ENCODE peak calls at places on chromosomes 7 and 10, in ten cellular contexts. One of them, this sample, is unnamed.

GRCh38 chr10:91635401-91636400 is 2.8 kb upstream of the PPP1R3C start:
- DNase-seq in gastrocnemius medialis: peak
- DNase-seq in fibroblast of lung: peak
- DNase-seq in lung: peak
- DNase-seq in ovary: no peak
- DNase-seq in foreskin keratinocyte: peak
- DNase-seq in GM06990: no peak
- DNase-seq in tibial nerve: peak
- DNase-seq in RWPE1: peak
- DNase-seq in astrocyte of the spinal cord: peak
- DNase-seq in this sample: peak

GRCh38 chr7:7567898-7568531 is 1.3 kb downstream of the MIOS start:
- DNase-seq in GM06990: no peak
- DNase-seq in RWPE1: peak
- DNase-seq in fibroblast of lung: no peak
- DNase-seq in astrocyte of the spinal cord: no peak
- DNase-seq in lung: no peak
- DNase-seq in ovary: no peak
- DNase-seq in foreskin keratinocyte: no peak
- DNase-seq in gastrocnemius medialis: no peak
- DNase-seq in tibial nerve: no peak
- DNase-seq in this sample: peak

GRCh38 chr10:34305189-34305588 is 509.9 kb downstream of the PARD3 start:
- DNase-seq in RWPE1: peak
- DNase-seq in GM06990: peak
- DNase-seq in tibial nerve: no peak
- DNase-seq in ovary: no peak
- DNase-seq in fibroblast of lung: no peak
- DNase-seq in astrocyte of the spinal cord: no peak
- DNase-seq in foreskin keratinocyte: peak
- DNase-seq in lung: peak
- DNase-seq in gastrocnemius medialis: no peak
- DNase-seq in this sample: peak

GRCh38 chr7:16851829-16852228 is 30.0 kb downstream of the AGR3 start:
- DNase-seq in fibroblast of lung: no peak
- DNase-seq in RWPE1: no peak
- DNase-seq in astrocyte of the spinal cord: no peak
- DNase-seq in tibial nerve: no peak
- DNase-seq in gastrocnemius medialis: no peak
- DNase-seq in GM06990: no peak
- DNase-seq in foreskin keratinocyte: no peak
- DNase-seq in ovary: no peak
- DNase-seq in lung: no peak
- DNase-seq in this sample: no peak

GRCh38 chr7:134789967-134790685 is 10.7 kb downstream of the CALD1 start:
- DNase-seq in tibial nerve: peak
- DNase-seq in RWPE1: no peak
- DNase-seq in ovary: no peak
- DNase-seq in lung: no peak
- DNase-seq in astrocyte of the spinal cord: peak
- DNase-seq in GM06990: no peak
- DNase-seq in gastrocnemius medialis: no peak
- DNase-seq in fibroblast of lung: peak
- DNase-seq in foreskin keratinocyte: no peak
- DNase-seq in this sample: no peak

GRCh38 chr7:95686109-95686508 is 86.2 kb upstream of the DYNC1I1 start:
- DNase-seq in astrocyte of the spinal cord: peak
- DNase-seq in GM06990: no peak
- DNase-seq in ovary: peak
- DNase-seq in lung: peak
- DNase-seq in gastrocnemius medialis: peak
- DNase-seq in RWPE1: no peak
- DNase-seq in fibroblast of lung: peak
- DNase-seq in foreskin keratinocyte: peak
- DNase-seq in tibial nerve: peak
- DNase-seq in this sample: no peak

GRCh38 chr10:61406282-61406681 is 46.9 kb downstream of the TMEM26 start:
- DNase-seq in GM06990: no peak
- DNase-seq in astrocyte of the spinal cord: no peak
- DNase-seq in lung: no peak
- DNase-seq in foreskin keratinocyte: no peak
- DNase-seq in RWPE1: no peak
- DNase-seq in ovary: no peak
- DNase-seq in gastrocnemius medialis: no peak
- DNase-seq in fibroblast of lung: no peak
- DNase-seq in tibial nerve: no peak
- DNase-seq in this sample: no peak

GRCh38 chr7:105890290-105890997 is 14.0 kb upstream of the ATXN7L1 start:
- DNase-seq in astrocyte of the spinal cord: peak
- DNase-seq in ovary: no peak
- DNase-seq in GM06990: no peak
- DNase-seq in tibial nerve: no peak
- DNase-seq in RWPE1: peak
- DNase-seq in foreskin keratinocyte: peak
- DNase-seq in lung: no peak
- DNase-seq in fibroblast of lung: peak
- DNase-seq in gastrocnemius medialis: no peak
- DNase-seq in this sample: no peak

GRCh38 chr10:125868372-125868975 is 12.6 kb downstream of the DHX32 start:
- DNase-seq in lung: no peak
- DNase-seq in tibial nerve: peak
- DNase-seq in astrocyte of the spinal cord: peak
- DNase-seq in fibroblast of lung: peak
- DNase-seq in ovary: no peak
- DNase-seq in foreskin keratinocyte: peak
- DNase-seq in gastrocnemius medialis: no peak
- DNase-seq in RWPE1: peak
- DNase-seq in GM06990: no peak
- DNase-seq in this sample: peak

GRCh38 chr10:116099031-116099430 is 174.0 kb downstream of the GFRA1 start:
- DNase-seq in RWPE1: no peak
- DNase-seq in tibial nerve: no peak
- DNase-seq in ovary: no peak
- DNase-seq in lung: no peak
- DNase-seq in foreskin keratinocyte: no peak
- DNase-seq in astrocyte of the spinal cord: peak
- DNase-seq in gastrocnemius medialis: no peak
- DNase-seq in GM06990: no peak
- DNase-seq in fibroblast of lung: no peak
- DNase-seq in this sample: no peak

GRCh38 chr7:118148930-118149329 is 35.0 kb upstream of the LSM8 start:
- DNase-seq in RWPE1: no peak
- DNase-seq in GM06990: no peak
- DNase-seq in foreskin keratinocyte: peak
- DNase-seq in lung: no peak
- DNase-seq in tibial nerve: no peak
- DNase-seq in ovary: no peak
- DNase-seq in fibroblast of lung: peak
- DNase-seq in astrocyte of the spinal cord: no peak
- DNase-seq in gastrocnemius medialis: no peak
- DNase-seq in this sample: no peak

GRCh38 chr7:30159698-30160143 is 24.9 kb downstream of the MTURN start:
- DNase-seq in tibial nerve: no peak
- DNase-seq in GM06990: peak
- DNase-seq in fibroblast of lung: peak
- DNase-seq in foreskin keratinocyte: no peak
- DNase-seq in astrocyte of the spinal cord: peak
- DNase-seq in lung: no peak
- DNase-seq in gastrocnemius medialis: no peak
- DNase-seq in ovary: peak
- DNase-seq in RWPE1: no peak
- DNase-seq in this sample: no peak

GRCh38 chr7:7641129-7641663 is 644 bp downstream of the UMAD1 start:
- DNase-seq in fibroblast of lung: no peak
- DNase-seq in GM06990: no peak
- DNase-seq in lung: no peak
- DNase-seq in foreskin keratinocyte: peak
- DNase-seq in ovary: no peak
- DNase-seq in tibial nerve: no peak
- DNase-seq in astrocyte of the spinal cord: no peak
- DNase-seq in RWPE1: no peak
- DNase-seq in gastrocnemius medialis: no peak
- DNase-seq in this sample: peak

GRCh38 chr7:55534262-55534915 is 37.9 kb downstream of the VOPP1 start:
- DNase-seq in astrocyte of the spinal cord: peak
- DNase-seq in RWPE1: peak
- DNase-seq in tibial nerve: peak
- DNase-seq in lung: peak
- DNase-seq in GM06990: peak
- DNase-seq in foreskin keratinocyte: peak
- DNase-seq in gastrocnemius medialis: peak
- DNase-seq in ovary: no peak
- DNase-seq in fibroblast of lung: peak
- DNase-seq in this sample: peak

GRCh38 chr7:17298840-17299476 is 506 bp downstream of the AHR start:
- DNase-seq in gastrocnemius medialis: no peak
- DNase-seq in lung: peak
- DNase-seq in tibial nerve: peak
- DNase-seq in ovary: peak
- DNase-seq in RWPE1: peak
- DNase-seq in astrocyte of the spinal cord: peak
- DNase-seq in GM06990: no peak
- DNase-seq in foreskin keratinocyte: no peak
- DNase-seq in fibroblast of lung: peak
- DNase-seq in this sample: peak

GRCh38 chr7:155764432-155764798 is 47.8 kb downstream of the SHH start:
- DNase-seq in tibial nerve: no peak
- DNase-seq in ovary: no peak
- DNase-seq in RWPE1: no peak
- DNase-seq in lung: no peak
- DNase-seq in fibroblast of lung: no peak
- DNase-seq in gastrocnemius medialis: no peak
- DNase-seq in foreskin keratinocyte: no peak
- DNase-seq in astrocyte of the spinal cord: no peak
- DNase-seq in GM06990: no peak
- DNase-seq in this sample: peak

DNA sequence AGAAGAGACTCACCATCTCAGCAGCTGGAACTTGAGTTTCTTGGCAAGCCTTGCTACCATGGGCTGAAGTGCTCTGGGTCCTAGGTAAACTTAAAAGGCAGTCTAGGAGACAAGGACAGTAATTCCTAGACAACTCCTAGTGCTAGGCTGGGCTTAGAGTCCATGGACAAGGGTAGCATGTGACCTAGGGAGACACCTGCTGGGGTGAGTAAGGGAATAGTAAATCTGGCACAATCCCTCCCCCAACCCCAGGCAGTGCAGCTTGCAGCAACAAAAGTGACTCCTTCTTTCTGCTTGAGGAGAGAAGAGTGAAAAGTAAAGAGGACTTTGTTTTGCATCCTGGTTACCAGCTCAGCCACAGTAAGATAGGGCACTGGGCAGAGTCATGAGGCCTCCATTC is 316.5 kb upstream of the IMMP2L start:
- DNase-seq in lung: no peak
- DNase-seq in GM06990: no peak
- DNase-seq in gastrocnemius medialis: no peak
- DNase-seq in foreskin keratinocyte: no peak
- DNase-seq in astrocyte of the spinal cord: no peak
- DNase-seq in ovary: no peak
- DNase-seq in fibroblast of lung: no peak
- DNase-seq in RWPE1: no peak
- DNase-seq in tibial nerve: no peak
- DNase-seq in this sample: no peak
- TF ChIP-seq CTCF in lung: no peak
- TF ChIP-seq CTCF in GM06990: no peak
- TF ChIP-seq CTCF in gastrocnemius medialis: no peak
- TF ChIP-seq CTCF in foreskin keratinocyte: no peak
- TF ChIP-seq CTCF in astrocyte of the spinal cord: no peak
- TF ChIP-seq CTCF in ovary: no peak
- TF ChIP-seq CTCF in fibroblast of lung: no peak
- TF ChIP-seq CTCF in RWPE1: no peak
- TF ChIP-seq CTCF in tibial nerve: no peak
- TF ChIP-seq CTCF in this sample: no peak

DNA sequence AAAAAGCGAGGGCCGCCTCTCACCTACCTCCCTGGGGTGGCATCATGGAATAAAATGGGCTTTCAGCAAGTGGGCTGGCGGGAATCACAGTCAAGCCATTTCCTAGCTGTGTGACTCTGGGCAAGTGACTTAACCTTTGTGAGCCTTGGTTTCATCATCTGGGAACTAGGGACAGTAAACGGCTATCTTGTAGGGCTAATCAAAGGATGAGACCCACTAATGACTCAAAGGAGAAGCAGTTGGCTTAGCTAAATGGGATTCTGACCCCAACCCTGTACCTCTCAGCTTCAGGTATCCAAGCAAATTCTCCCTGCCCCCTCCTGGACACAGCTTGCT is 25.8 kb downstream of the TRIM8 start:
- DNase-seq in ovary: no peak
- DNase-seq in lung: no peak
- DNase-seq in gastrocnemius medialis: no peak
- DNase-seq in astrocyte of the spinal cord: no peak
- DNase-seq in fibroblast of lung: no peak
- DNase-seq in foreskin keratinocyte: no peak
- DNase-seq in GM06990: no peak
- DNase-seq in tibial nerve: no peak
- DNase-seq in RWPE1: no peak
- DNase-seq in this sample: no peak
- TF ChIP-seq CTCF in ovary: no peak
- TF ChIP-seq CTCF in lung: no peak
- TF ChIP-seq CTCF in gastrocnemius medialis: no peak
- TF ChIP-seq CTCF in astrocyte of the spinal cord: no peak
- TF ChIP-seq CTCF in fibroblast of lung: peak
- TF ChIP-seq CTCF in foreskin keratinocyte: no peak
- TF ChIP-seq CTCF in GM06990: no peak
- TF ChIP-seq CTCF in tibial nerve: peak
- TF ChIP-seq CTCF in RWPE1: no peak
- TF ChIP-seq CTCF in this sample: no peak

GRCh38 chr10:69665457-69666320 is 35.6 kb downstream of the FAM241B start:
- DNase-seq in astrocyte of the spinal cord: no peak
- DNase-seq in lung: no peak
- DNase-seq in ovary: no peak
- DNase-seq in RWPE1: no peak
- DNase-seq in tibial nerve: no peak
- DNase-seq in fibroblast of lung: no peak
- DNase-seq in foreskin keratinocyte: no peak
- DNase-seq in gastrocnemius medialis: no peak
- DNase-seq in GM06990: no peak
- DNase-seq in this sample: no peak
- TF ChIP-seq CTCF in astrocyte of the spinal cord: no peak
- TF ChIP-seq CTCF in lung: no peak
- TF ChIP-seq CTCF in ovary: no peak
- TF ChIP-seq CTCF in RWPE1: no peak
- TF ChIP-seq CTCF in tibial nerve: no peak
- TF ChIP-seq CTCF in fibroblast of lung: no peak
- TF ChIP-seq CTCF in foreskin keratinocyte: no peak
- TF ChIP-seq CTCF in gastrocnemius medialis: no peak
- TF ChIP-seq CTCF in GM06990: no peak
- TF ChIP-seq CTCF in this sample: no peak

DNA sequence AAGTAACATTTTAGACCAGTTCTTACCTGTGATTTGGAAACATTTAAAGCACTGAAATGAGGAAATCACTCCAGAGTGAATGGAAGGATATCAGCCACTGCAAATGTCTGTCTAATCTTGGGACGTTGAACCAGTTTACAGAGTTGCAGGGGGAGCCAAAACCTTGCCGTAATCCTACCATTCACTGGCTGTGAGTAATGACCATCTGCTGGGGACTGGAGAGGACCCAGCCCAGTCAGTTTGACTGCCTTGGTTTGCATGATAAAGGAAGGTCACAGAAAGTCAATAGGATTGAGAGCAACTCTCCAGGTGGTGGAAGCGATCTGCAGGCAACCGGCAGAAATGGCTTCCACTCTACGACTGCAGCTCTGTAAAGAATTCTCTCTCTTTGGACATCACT is 167.2 kb downstream of the AKR1D1 start:
- DNase-seq in RWPE1: no peak
- DNase-seq in foreskin keratinocyte: no peak
- DNase-seq in gastrocnemius medialis: no peak
- DNase-seq in tibial nerve: no peak
- DNase-seq in astrocyte of the spinal cord: peak
- DNase-seq in ovary: no peak
- DNase-seq in GM06990: no peak
- DNase-seq in lung: no peak
- DNase-seq in fibroblast of lung: peak
- DNase-seq in this sample: no peak
- TF ChIP-seq CTCF in RWPE1: no peak
- TF ChIP-seq CTCF in foreskin keratinocyte: no peak
- TF ChIP-seq CTCF in gastrocnemius medialis: no peak
- TF ChIP-seq CTCF in tibial nerve: no peak
- TF ChIP-seq CTCF in astrocyte of the spinal cord: no peak
- TF ChIP-seq CTCF in ovary: no peak
- TF ChIP-seq CTCF in GM06990: no peak
- TF ChIP-seq CTCF in lung: no peak
- TF ChIP-seq CTCF in fibroblast of lung: no peak
- TF ChIP-seq CTCF in this sample: no peak